ENCODE peak calls at places on chromosomes 16 and 17, in four cellular contexts. Y, Z, X and F are unnamed samples.

GRCh38 chr17:47934856-47935255 is 6.5 kb upstream of the PNPO start:
- DNase-seq in Z (no peak), Y (no peak), X (no peak), F (peak; percentile 74)

GRCh38 chr16:81921415-81921814 is 89.9 kb downstream of the SDR42E1 start:
- DNase-seq in X (no peak), Y (no peak), Z (no peak), F (no peak)

GRCh38 chr16:63578791-63579190 is 1542.6 kb upstream of the CDH8 start:
- DNase-seq in Z (no peak), X (no peak), Y (peak; percentile 9), F (no peak)

GRCh38 chr17:81323411-81323868 is 28.3 kb upstream of the SLC38A10 start:
- DNase-seq in X (no peak), Z (no peak), Y (no peak), F (peak; percentile 40)

GRCh38 chr16:82796047-82796446 is 169.3 kb downstream of the CDH13 start:
- DNase-seq in Z (no peak), Y (no peak), X (no peak), F (no peak)

GRCh38 chr17:73770115-73770848 is 126.0 kb upstream of the SDK2 start:
- DNase-seq in Y (no peak), Z (peak; percentile 57), X (no peak), F (no peak)

GRCh38 chr17:48055531-48056245 is 7.5 kb downstream of the NFE2L1 start:
- DNase-seq in Z (no peak), Y (no peak), X (no peak), F (peak; percentile 35)

GRCh38 chr17:74343526-74344284 is 17.7 kb downstream of the KIF19 start:
- DNase-seq in Z (no peak), X (no peak), Y (no peak), F (no peak)

GRCh38 chr17:8038954-8039610 is at the start of gene ALOX15B:
- DNase-seq in X (no peak), Y (no peak), Z (no peak), F (no peak)

GRCh38 chr16:4263504-4264436 is 9.1 kb downstream of the TFAP4 start:
- DNase-seq in Y (no peak), Z (peak; percentile 43), X (peak; percentile 95), F (peak; percentile 44)

GRCh38 chr16:20675488-20676267 is 21.8 kb downstream of the ACSM1 start:
- DNase-seq in Y (peak; percentile 26), X (peak; percentile 18), Z (no peak), F (no peak)

GRCh38 chr17:50977487-50978159 is 111.5 kb upstream of the TOB1 start:
- DNase-seq in Z (no peak), X (no peak), Y (no peak), F (no peak)

GRCh38 chr16:80974649-80975376 is 31.9 kb downstream of the CMC2 start:
- DNase-seq in Z (no peak), X (peak; percentile 24), Y (peak; percentile 15), F (no peak)

GRCh38 chr17:7839890-7840260 is 5.9 kb downstream of the KDM6B start:
- DNase-seq in Z (peak; percentile 59), X (no peak), Y (no peak), F (peak; percentile 17)

GRCh38 chr17:6456914-6457687 is 12.8 kb downstream of the PIMREG start:
- DNase-seq in Y (peak; percentile 41), X (peak; percentile 71), Z (peak; percentile 87), F (no peak)

GRCh38 chr16:48049832-48050231 is 106.0 kb downstream of the ABCC12 start:
- DNase-seq in X (no peak), Y (no peak), Z (no peak), F (no peak)

GRCh38 chr16:86494565-86495356 is 15.6 kb upstream of the FOXF1 start:
- DNase-seq in X (no peak), Z (no peak), Y (no peak), F (no peak)

GRCh38 chr16:53743149-53743566 is 39.2 kb downstream of the FTO start:
- DNase-seq in Z (no peak), X (peak; percentile 35), Y (peak; percentile 28), F (peak; percentile 71)

GRCh38 chr17:496761-497586 is 144.4 kb upstream of the RPH3AL start:
- DNase-seq in Y (no peak), Z (no peak), X (no peak), F (no peak)

GRCh38 chr17:66915204-66915611 is 49.3 kb upstream of the CACNG4 start:
- DNase-seq in Z (peak; percentile 64), X (no peak), Y (no peak), F (peak; percentile 24)

GRCh38 chr17:70365098-70365583 is 195.8 kb downstream of the KCNJ2 start:
- DNase-seq in Z (no peak), X (no peak), Y (peak; percentile 10), F (peak; percentile 3)

GRCh38 chr16:88276591-88276990 is 106.2 kb upstream of the ZNF469 start:
- DNase-seq in X (no peak), Y (no peak), Z (no peak), F (no peak)

GRCh38 chr17:323721-324139 is 28.9 kb downstream of the RPH3AL start:
- DNase-seq in Y (no peak), X (no peak), Z (no peak), F (no peak)

GRCh38 chr16:14003119-14003570 is 68.0 kb upstream of the MRTFB start:
- DNase-seq in Z (no peak), X (peak; percentile 36), Y (peak; percentile 29), F (peak; percentile 71)

GRCh38 chr16:22001591-22001990 is 675 bp upstream of the PDZD9 start:
- DNase-seq in Z (no peak), Y (no peak), X (no peak), F (no peak)

DNA sequence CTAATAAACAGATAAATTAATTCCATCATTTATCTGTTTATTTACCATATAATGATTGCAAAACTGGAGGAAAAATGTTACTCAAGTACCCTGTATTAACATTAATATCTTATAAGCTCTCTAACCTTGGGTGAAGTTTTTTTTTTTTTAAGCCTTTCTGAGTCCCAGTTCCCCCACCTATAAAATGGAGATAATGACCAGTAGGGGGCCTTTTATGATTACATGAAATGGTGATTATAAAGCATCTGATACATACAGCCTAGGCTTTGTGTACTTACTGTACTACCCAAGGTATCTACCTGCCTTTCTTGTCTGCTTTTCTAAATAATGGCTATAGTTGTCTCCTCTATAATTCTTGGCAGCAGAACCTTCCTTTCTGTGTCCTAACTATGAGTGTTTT is 22.6 kb downstream of the LRRC36 start:
- DNase-seq in Y (peak; percentile 59), X (peak; percentile 38), Z (no peak), F (peak; percentile 49)
- TF ChIP-seq MAX in Y (no peak), X (no peak), Z (no peak), F (no peak)

GRCh38 chr16:75250809-75251279 is 580 bp downstream of the BCAR1 start:
- DNase-seq in Z (peak; percentile 91), Y (no peak), X (peak; percentile 78), F (peak; percentile 34)
- H3K4me3 ChIP-seq in Z (peak overlapping the region; percentile 74), Y (peak overlapping the region; percentile 50), X (peak overlapping the region; percentile 84), F (peak overlapping the region; percentile 32)

DNA sequence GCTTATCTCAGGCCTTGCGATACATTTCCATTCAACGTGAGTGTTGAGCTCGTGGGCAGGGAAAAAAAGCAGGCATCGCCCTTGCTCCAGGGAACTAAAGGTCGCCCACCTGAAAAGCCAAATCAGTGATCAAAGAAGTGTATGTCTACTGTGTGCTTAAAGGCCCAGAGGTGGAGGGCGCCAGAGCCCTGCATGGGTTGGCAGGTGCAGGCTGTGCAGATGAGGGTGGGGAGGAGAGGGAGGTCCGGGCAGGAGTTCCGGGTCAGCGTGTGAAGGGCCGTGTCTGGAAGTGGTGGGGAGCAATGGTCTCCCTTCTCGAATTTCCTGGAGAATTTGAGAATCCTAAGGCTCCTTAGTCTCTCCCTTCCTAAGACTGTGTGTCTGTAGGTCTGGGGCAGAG is 7.2 kb downstream of the ADAM11 start:
- DNase-seq in Y (no peak), Z (no peak), X (no peak), F (no peak)
- TF ChIP-seq POLR2A in Y (no peak), Z (no peak), X (no peak), F (no peak)

GRCh38 chr16:77998350-77999023 is 23.9 kb upstream of the CLEC3A start:
- DNase-seq in Y (no peak), Z (no peak), X (no peak), F (no peak)

GRCh38 chr16:77993586-77993985 is 28.8 kb upstream of the CLEC3A start:
- DNase-seq in Y (no peak), Z (no peak), X (no peak), F (no peak)

GRCh38 chr16:77991701-77992100 is 30.6 kb upstream of the CLEC3A start:
- DNase-seq in X (no peak), Y (no peak), Z (no peak), F (no peak)

GRCh38 chr16:77995843-77996455 is 26.4 kb upstream of the CLEC3A start:
- DNase-seq in X (no peak), Z (no peak), Y (no peak), F (no peak)

GRCh38 chr16:77993111-77993571 is 29.2 kb upstream of the CLEC3A start:
- DNase-seq in X (no peak), Z (no peak), Y (no peak), F (no peak)
- TF ChIP-seq MAX in X (no peak), Z (no peak), Y (no peak), F (no peak)

GRCh38 chr16:1379863-1380174 is 28.1 kb downstream of the GNPTG start:
- DNase-seq in X (no peak), Y (peak; percentile 6), Z (peak; percentile 33), F (no peak)
- H3K4me3 ChIP-seq in X (peak overlapping the region; percentile 76), Y (peak overlapping the region; percentile 34), Z (peak overlapping the region; percentile 70), F (no peak overlapping the region)